ENCODE peak calls at places on chromosome 18, in eight cellular contexts. One of them, this sample, is unnamed.

GRCh38 chr18:63869374-63869773 is 18.1 kb upstream of the SERPINB2 start:
- DNase-seq in heart left ventricle: no peak
- DNase-seq in fibroblast of the aortic adventitia: peak; percentile 73
- DNase-seq in uterus: no peak
- DNase-seq in lung: no peak
- DNase-seq in spleen: no peak
- DNase-seq in Peyer's patch: no peak
- DNase-seq in thoracic aorta: no peak
- DNase-seq in this sample: peak; percentile 82

GRCh38 chr18:38250981-38251380 is 685.4 kb upstream of the CELF4 start:
- DNase-seq in heart left ventricle: no peak
- DNase-seq in fibroblast of the aortic adventitia: no peak
- DNase-seq in uterus: no peak
- DNase-seq in lung: no peak
- DNase-seq in spleen: no peak
- DNase-seq in Peyer's patch: no peak
- DNase-seq in thoracic aorta: no peak
- DNase-seq in this sample: no peak

GRCh38 chr18:76491436-76491800 is 3.6 kb downstream of the ZNF516 start:
- DNase-seq in heart left ventricle: peak; percentile 80
- DNase-seq in fibroblast of the aortic adventitia: peak; percentile 65
- DNase-seq in uterus: peak; percentile 80
- DNase-seq in lung: peak; percentile 79
- DNase-seq in spleen: peak; percentile 94
- DNase-seq in Peyer's patch: peak; percentile 71
- DNase-seq in thoracic aorta: no peak
- DNase-seq in this sample: peak; percentile 54

GRCh38 chr18:5418985-5419495 is 123.5 kb upstream of the ZBTB14 start:
- DNase-seq in heart left ventricle: no peak
- DNase-seq in fibroblast of the aortic adventitia: no peak
- DNase-seq in uterus: no peak
- DNase-seq in lung: no peak
- DNase-seq in spleen: no peak
- DNase-seq in Peyer's patch: no peak
- DNase-seq in thoracic aorta: no peak
- DNase-seq in this sample: peak; percentile 4

GRCh38 chr18:59617468-59617932 is 79.7 kb downstream of the CCBE1 start:
- DNase-seq in heart left ventricle: no peak
- DNase-seq in fibroblast of the aortic adventitia: peak; percentile 35
- DNase-seq in uterus: no peak
- DNase-seq in lung: no peak
- DNase-seq in spleen: no peak
- DNase-seq in Peyer's patch: no peak
- DNase-seq in thoracic aorta: no peak
- DNase-seq in this sample: peak; percentile 41

GRCh38 chr18:31685097-31686082 is 1.0 kb upstream of the B4GALT6 start:
- DNase-seq in heart left ventricle: peak; percentile 77
- DNase-seq in fibroblast of the aortic adventitia: peak; percentile 70
- DNase-seq in uterus: peak; percentile 45
- DNase-seq in lung: peak; percentile 55
- DNase-seq in spleen: peak; percentile 90
- DNase-seq in Peyer's patch: peak; percentile 17
- DNase-seq in thoracic aorta: no peak
- DNase-seq in this sample: peak; percentile 86

GRCh38 chr18:46402396-46402795 is 254.6 kb downstream of the LOXHD1 start:
- DNase-seq in heart left ventricle: no peak
- DNase-seq in fibroblast of the aortic adventitia: no peak
- DNase-seq in uterus: no peak
- DNase-seq in lung: no peak
- DNase-seq in spleen: no peak
- DNase-seq in Peyer's patch: no peak
- DNase-seq in thoracic aorta: no peak
- DNase-seq in this sample: no peak

GRCh38 chr18:36295880-36296301 is 1.6 kb upstream of the FHOD3 start:
- DNase-seq in heart left ventricle: peak; percentile 24
- DNase-seq in fibroblast of the aortic adventitia: no peak
- DNase-seq in uterus: no peak
- DNase-seq in lung: no peak
- DNase-seq in spleen: no peak
- DNase-seq in Peyer's patch: no peak
- DNase-seq in thoracic aorta: no peak
- DNase-seq in this sample: no peak

GRCh38 chr18:24544141-24544498 is 83.7 kb downstream of the HRH4 start:
- DNase-seq in heart left ventricle: no peak
- DNase-seq in fibroblast of the aortic adventitia: peak; percentile 43
- DNase-seq in uterus: no peak
- DNase-seq in lung: no peak
- DNase-seq in spleen: no peak
- DNase-seq in Peyer's patch: no peak
- DNase-seq in thoracic aorta: no peak
- DNase-seq in this sample: peak; percentile 36

GRCh38 chr18:30106356-30106755 is 936.2 kb downstream of the DSC3 start:
- DNase-seq in heart left ventricle: no peak
- DNase-seq in fibroblast of the aortic adventitia: no peak
- DNase-seq in uterus: no peak
- DNase-seq in lung: no peak
- DNase-seq in spleen: no peak
- DNase-seq in Peyer's patch: no peak
- DNase-seq in thoracic aorta: no peak
- DNase-seq in this sample: no peak

GRCh38 chr18:47720741-47721140 is 209.7 kb downstream of the SMAD2 start:
- DNase-seq in heart left ventricle: no peak
- DNase-seq in fibroblast of the aortic adventitia: no peak
- DNase-seq in uterus: no peak
- DNase-seq in lung: no peak
- DNase-seq in spleen: no peak
- DNase-seq in Peyer's patch: no peak
- DNase-seq in thoracic aorta: no peak
- DNase-seq in this sample: no peak

GRCh38 chr18:35267161-35267651 is 22.8 kb downstream of the ZSCAN30 start:
- DNase-seq in heart left ventricle: peak; percentile 86
- DNase-seq in fibroblast of the aortic adventitia: peak; percentile 49
- DNase-seq in uterus: peak; percentile 85
- DNase-seq in lung: peak; percentile 73
- DNase-seq in spleen: peak; percentile 93
- DNase-seq in Peyer's patch: peak; percentile 76
- DNase-seq in thoracic aorta: peak; percentile 31
- DNase-seq in this sample: peak; percentile 77

GRCh38 chr18:72375628-72376027 is 168.5 kb downstream of the CBLN2 start:
- DNase-seq in heart left ventricle: no peak
- DNase-seq in fibroblast of the aortic adventitia: no peak
- DNase-seq in uterus: no peak
- DNase-seq in lung: no peak
- DNase-seq in spleen: no peak
- DNase-seq in Peyer's patch: no peak
- DNase-seq in thoracic aorta: no peak
- DNase-seq in this sample: no peak

GRCh38 chr18:37335337-37335736 is 230.3 kb downstream of the CELF4 start:
- DNase-seq in heart left ventricle: no peak
- DNase-seq in fibroblast of the aortic adventitia: no peak
- DNase-seq in uterus: no peak
- DNase-seq in lung: no peak
- DNase-seq in spleen: no peak
- DNase-seq in Peyer's patch: no peak
- DNase-seq in thoracic aorta: no peak
- DNase-seq in this sample: peak; percentile 19

GRCh38 chr18:62452280-62452824 is 70.5 kb upstream of the ZCCHC2 start:
- DNase-seq in heart left ventricle: no peak
- DNase-seq in fibroblast of the aortic adventitia: peak; percentile 30
- DNase-seq in uterus: no peak
- DNase-seq in lung: no peak
- DNase-seq in spleen: no peak
- DNase-seq in Peyer's patch: no peak
- DNase-seq in thoracic aorta: no peak
- DNase-seq in this sample: peak; percentile 49

DNA sequence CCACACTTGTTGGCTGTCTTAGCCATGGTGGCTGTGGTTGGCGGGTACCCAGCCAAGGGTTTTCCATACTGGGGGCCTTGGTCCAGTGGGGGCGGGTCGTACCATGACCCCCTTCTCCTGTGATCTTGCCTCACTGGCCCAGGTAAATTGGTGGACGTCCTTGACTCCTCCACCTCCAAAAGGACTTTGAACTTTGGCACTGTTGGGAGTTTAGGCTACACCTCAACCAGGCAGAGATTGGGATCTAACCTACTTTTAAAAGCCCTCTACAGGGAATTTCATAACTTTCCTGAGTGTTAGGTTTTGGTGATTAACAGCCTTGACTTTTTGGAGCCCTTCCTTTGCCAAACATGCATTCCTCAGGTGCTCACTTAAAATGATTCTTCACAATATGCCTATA is 106.7 kb downstream of the NEDD4L start:
- DNase-seq in heart left ventricle: no peak
- DNase-seq in fibroblast of the aortic adventitia: no peak
- DNase-seq in uterus: no peak
- DNase-seq in lung: no peak
- DNase-seq in spleen: no peak
- DNase-seq in Peyer's patch: no peak
- DNase-seq in thoracic aorta: no peak
- DNase-seq in this sample: no peak
- H3K4me3 ChIP-seq in heart left ventricle: no peak overlapping the region
- H3K4me3 ChIP-seq in fibroblast of the aortic adventitia: no peak overlapping the region
- H3K4me3 ChIP-seq in uterus: no peak overlapping the region
- H3K4me3 ChIP-seq in lung: no peak overlapping the region
- H3K4me3 ChIP-seq in spleen: no peak overlapping the region
- H3K4me3 ChIP-seq in Peyer's patch: no peak overlapping the region
- H3K4me3 ChIP-seq in thoracic aorta: no peak overlapping the region
- H3K4me3 ChIP-seq in this sample: no peak overlapping the region

GRCh38 chr18:11962586-11962985 is 18.7 kb upstream of the IMPA2 start:
- DNase-seq in heart left ventricle: no peak
- DNase-seq in fibroblast of the aortic adventitia: no peak
- DNase-seq in uterus: no peak
- DNase-seq in lung: no peak
- DNase-seq in spleen: no peak
- DNase-seq in Peyer's patch: no peak
- DNase-seq in thoracic aorta: no peak
- DNase-seq in this sample: no peak

GRCh38 chr18:11960743-11961380 is 20.4 kb upstream of the IMPA2 start:
- DNase-seq in heart left ventricle: no peak
- DNase-seq in fibroblast of the aortic adventitia: no peak
- DNase-seq in uterus: no peak
- DNase-seq in lung: no peak
- DNase-seq in spleen: no peak
- DNase-seq in Peyer's patch: no peak
- DNase-seq in thoracic aorta: no peak
- DNase-seq in this sample: no peak

DNA sequence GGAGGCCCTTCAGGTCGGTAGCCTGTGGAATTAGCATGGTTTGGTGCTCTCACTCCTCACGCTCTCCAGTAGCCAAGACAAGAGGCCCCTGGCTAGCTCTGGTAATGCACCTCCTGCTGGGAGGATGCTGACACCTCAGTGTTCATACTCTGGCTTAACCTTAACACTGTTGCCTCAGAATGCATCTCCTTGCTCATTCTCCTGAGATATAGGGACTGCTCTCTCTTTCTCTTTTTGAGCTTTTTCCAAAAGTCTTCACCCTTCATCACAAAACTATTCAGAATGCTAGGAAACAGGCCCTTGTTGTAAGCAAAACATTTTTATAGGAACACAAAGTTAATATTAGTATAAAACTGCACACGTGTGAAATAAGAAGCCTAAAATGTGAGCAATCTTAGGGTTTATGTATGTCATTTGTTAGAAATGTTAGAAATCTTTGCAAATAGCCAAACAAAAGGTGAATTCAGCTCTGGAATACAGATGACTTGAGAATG is 17.3 kb upstream of the IMPA2 start:
- DNase-seq in heart left ventricle: no peak
- DNase-seq in fibroblast of the aortic adventitia: peak; percentile 16
- DNase-seq in uterus: peak; percentile 33
- DNase-seq in lung: no peak
- DNase-seq in spleen: no peak
- DNase-seq in Peyer's patch: no peak
- DNase-seq in thoracic aorta: no peak
- DNase-seq in this sample: peak; percentile 42
- TF ChIP-seq CTCF in heart left ventricle: no peak
- TF ChIP-seq CTCF in fibroblast of the aortic adventitia: peak; percentile 29
- TF ChIP-seq CTCF in uterus: peak; percentile 17
- TF ChIP-seq CTCF in lung: no peak
- TF ChIP-seq CTCF in spleen: no peak
- TF ChIP-seq CTCF in Peyer's patch: no peak
- TF ChIP-seq CTCF in thoracic aorta: no peak
- TF ChIP-seq CTCF in this sample: peak; percentile 24

GRCh38 chr18:8610442-8610801 is 1.2 kb downstream of the RAB12 start:
- DNase-seq in heart left ventricle: peak; percentile 54
- DNase-seq in fibroblast of the aortic adventitia: peak; percentile 22
- DNase-seq in uterus: no peak
- DNase-seq in lung: no peak
- DNase-seq in spleen: no peak
- DNase-seq in Peyer's patch: no peak
- DNase-seq in thoracic aorta: no peak
- DNase-seq in this sample: peak; percentile 45

GRCh38 chr18:8609711-8610441 is 639 bp downstream of the RAB12 start:
- DNase-seq in heart left ventricle: no peak
- DNase-seq in fibroblast of the aortic adventitia: no peak
- DNase-seq in uterus: peak; percentile 20
- DNase-seq in lung: no peak
- DNase-seq in spleen: peak; percentile 90
- DNase-seq in Peyer's patch: no peak
- DNase-seq in thoracic aorta: no peak
- DNase-seq in this sample: no peak

GRCh38 chr18:8614875-8615274 is 5.6 kb downstream of the RAB12 start:
- DNase-seq in heart left ventricle: no peak
- DNase-seq in fibroblast of the aortic adventitia: no peak
- DNase-seq in uterus: no peak
- DNase-seq in lung: no peak
- DNase-seq in spleen: no peak
- DNase-seq in Peyer's patch: no peak
- DNase-seq in thoracic aorta: no peak
- DNase-seq in this sample: no peak

GRCh38 chr18:8608795-8609673 is at the start of gene RAB12:
- DNase-seq in heart left ventricle: peak; percentile 94
- DNase-seq in fibroblast of the aortic adventitia: peak; percentile 82
- DNase-seq in uterus: peak; percentile 85
- DNase-seq in lung: peak; percentile 86
- DNase-seq in spleen: peak; percentile 98
- DNase-seq in Peyer's patch: peak; percentile 76
- DNase-seq in thoracic aorta: peak; percentile 26
- DNase-seq in this sample: peak; percentile 85

GRCh38 chr18:8611916-8612576 is 2.8 kb downstream of the RAB12 start:
- DNase-seq in heart left ventricle: no peak
- DNase-seq in fibroblast of the aortic adventitia: no peak
- DNase-seq in uterus: no peak
- DNase-seq in lung: no peak
- DNase-seq in spleen: no peak
- DNase-seq in Peyer's patch: no peak
- DNase-seq in thoracic aorta: no peak
- DNase-seq in this sample: no peak
- H3K4me3 ChIP-seq in heart left ventricle: no peak overlapping the region
- H3K4me3 ChIP-seq in fibroblast of the aortic adventitia: no peak overlapping the region
- H3K4me3 ChIP-seq in uterus: no peak overlapping the region
- H3K4me3 ChIP-seq in lung: no peak overlapping the region
- H3K4me3 ChIP-seq in spleen: no peak overlapping the region
- H3K4me3 ChIP-seq in Peyer's patch: no peak overlapping the region
- H3K4me3 ChIP-seq in thoracic aorta: peak overlapping the region; percentile 96
- H3K4me3 ChIP-seq in this sample: no peak overlapping the region

DNA sequence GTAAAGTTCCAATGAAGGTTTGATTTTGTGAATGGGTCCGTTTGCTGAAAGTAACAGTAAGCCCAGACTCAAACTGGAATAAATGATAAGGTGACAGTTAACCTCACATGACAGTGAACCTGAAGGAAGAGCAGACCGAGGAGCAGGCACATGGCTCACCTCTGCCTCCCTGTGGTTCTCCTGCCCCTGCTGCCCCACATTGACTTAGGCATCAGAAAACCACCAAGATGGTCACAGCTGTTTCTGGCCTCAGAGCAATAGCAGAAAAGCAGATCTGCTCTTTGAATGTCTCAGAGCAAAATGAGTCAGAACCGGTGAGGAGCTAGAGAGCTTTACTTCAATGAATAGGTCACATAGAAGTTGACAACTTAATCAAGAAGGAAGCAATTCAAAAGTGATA is 487.6 kb downstream of the METTL4 start:
- DNase-seq in heart left ventricle: no peak
- DNase-seq in fibroblast of the aortic adventitia: no peak
- DNase-seq in uterus: no peak
- DNase-seq in lung: no peak
- DNase-seq in spleen: no peak
- DNase-seq in Peyer's patch: no peak
- DNase-seq in thoracic aorta: no peak
- DNase-seq in this sample: peak; percentile 3
- TF ChIP-seq CTCF in heart left ventricle: peak; percentile 31
- TF ChIP-seq CTCF in fibroblast of the aortic adventitia: no peak
- TF ChIP-seq CTCF in uterus: no peak
- TF ChIP-seq CTCF in lung: no peak
- TF ChIP-seq CTCF in spleen: no peak
- TF ChIP-seq CTCF in Peyer's patch: no peak
- TF ChIP-seq CTCF in thoracic aorta: no peak
- TF ChIP-seq CTCF in this sample: no peak

This sample was measured in cardiac fibroblast.